ENCODE peak calls at places on chromosome 16, in nine cellular contexts. V is A549, I is esophagus squamous epithelium, E is heart left ventricle, G is IMR-90, F is HCT116, T is prostate gland, W is Peyer's patch, R is uterus. S is an unnamed sample.
A peak's percentile ranks its signal among the peaks of the same experiment; 100 is the strongest.

GRCh38 chr16:11619327-11619851 is 32.7 kb upstream of the LITAF start:
- DNase-seq in V (no peak), I (no peak), E (no peak), G (no peak), F (no peak), T (no peak), W (peak; percentile 60), R (no peak), S (peak; percentile 48)

GRCh38 chr16:61549332-61549731 is 486.9 kb downstream of the CDH8 start:
- DNase-seq in V (no peak), I (no peak), E (no peak), G (no peak), F (no peak), T (no peak), W (no peak), R (no peak), S (no peak)

GRCh38 chr16:89257281-89257731 is 39.8 kb downstream of the ZNF778 start:
- DNase-seq in V (no peak), I (no peak), E (no peak), G (no peak), F (no peak), T (no peak), W (no peak), R (no peak), S (no peak)

GRCh38 chr16:27475561-27475960 is 73.6 kb downstream of the IL21R start:
- DNase-seq in V (no peak), I (no peak), E (no peak), G (peak; percentile 95), F (no peak), T (no peak), W (no peak), R (no peak), S (no peak)

GRCh38 chr16:4876646-4877297 is 29.5 kb downstream of the UBN1 start:
- DNase-seq in V (no peak), I (no peak), E (no peak), G (no peak), F (no peak), T (no peak), W (no peak), R (no peak), S (no peak)

GRCh38 chr16:1613728-1614225 is 1.6 kb downstream of the CRAMP1 start:
- DNase-seq in V (no peak), I (no peak), E (no peak), G (no peak), F (no peak), T (peak; percentile 10), W (no peak), R (peak; percentile 27), S (no peak)

GRCh38 chr16:89722392-89723278 is 1.3 kb downstream of the ZNF276 start:
- DNase-seq in V (no peak), I (peak; percentile 46), E (peak; percentile 68), G (peak; percentile 16), F (peak; percentile 56), T (peak; percentile 66), W (peak; percentile 71), R (peak; percentile 66), S (peak; percentile 48)

GRCh38 chr16:4176794-4177438 is 60.7 kb upstream of the ADCY9 start:
- DNase-seq in V (peak; percentile 62), I (no peak), E (no peak), G (peak; percentile 73), F (peak; percentile 45), T (no peak), W (no peak), R (no peak), S (no peak)

GRCh38 chr16:83258366-83258765 is 549.4 kb upstream of the HSBP1 start:
- DNase-seq in V (no peak), I (no peak), E (no peak), G (no peak), F (no peak), T (no peak), W (no peak), R (no peak), S (no peak)

GRCh38 chr16:48501516-48502377 is 108.2 kb downstream of the N4BP1 start:
- DNase-seq in V (no peak), I (no peak), E (peak; percentile 23), G (no peak), F (peak; percentile 12), T (no peak), W (no peak), R (no peak), S (no peak)

GRCh38 chr16:89420204-89420603 is 70.2 kb downstream of the ANKRD11 start:
- DNase-seq in V (no peak), I (no peak), E (no peak), G (no peak), F (no peak), T (no peak), W (no peak), R (no peak), S (no peak)

GRCh38 chr16:788399-789126 is at the start of gene CHTF18:
- DNase-seq in V (peak; percentile 86), I (peak; percentile 27), E (peak; percentile 93), G (peak; percentile 86), F (peak; percentile 72), T (peak; percentile 91), W (peak; percentile 87), R (peak; percentile 91), S (peak; percentile 89)

GRCh38 chr16:12017583-12017982 is 41.0 kb downstream of the SNX29 start:
- DNase-seq in V (no peak), I (no peak), E (no peak), G (peak; percentile 80), F (no peak), T (no peak), W (no peak), R (no peak), S (no peak)

GRCh38 chr16:48607056-48607825 is 2.7 kb downstream of the N4BP1 start:
- DNase-seq in V (no peak), I (no peak), E (no peak), G (peak; percentile 67), F (no peak), T (peak; percentile 86), W (no peak), R (no peak), S (no peak)

GRCh38 chr16:52543654-52544053 is 3.3 kb downstream of the TOX3 start:
- DNase-seq in V (no peak), I (no peak), E (no peak), G (no peak), F (no peak), T (no peak), W (no peak), R (no peak), S (no peak)

GRCh38 chr16:23679274-23679985 is 741 bp downstream of the PLK1 start:
- DNase-seq in V (peak; percentile 80), I (no peak), E (no peak), G (peak; percentile 57), F (no peak), T (no peak), W (no peak), R (no peak), S (no peak)

GRCh38 chr16:49592507-49593422 is 219.2 kb downstream of the C16orf78 start:
- DNase-seq in V (peak; percentile 69), I (no peak), E (no peak), G (peak; percentile 7), F (peak; percentile 12), T (no peak), W (peak; percentile 27), R (no peak), S (no peak)

GRCh38 chr16:15682105-15682570 is 32.1 kb downstream of the NDE1 start:
- DNase-seq in V (peak; percentile 64), I (no peak), E (no peak), G (peak; percentile 84), F (peak; percentile 33), T (no peak), W (no peak), R (no peak), S (no peak)

GRCh38 chr16:68233085-68233834 is 2.7 kb downstream of the ESRP2 start:
- DNase-seq in V (no peak), I (no peak), E (no peak), G (no peak), F (no peak), T (no peak), W (no peak), R (no peak), S (peak; percentile 14)
- TF ChIP-seq POLR2A in V (no peak), I (no peak), E (no peak), G (no peak), F (no peak), T (no peak), W (no peak), R (no peak), S (no peak)

GRCh38 chr16:57821149-57821971 is 19.1 kb upstream of the KIFC3 start:
- DNase-seq in V (no peak), I (no peak), E (no peak), G (no peak), F (no peak), T (no peak), W (no peak), R (no peak), S (no peak)
- H3K27ac ChIP-seq in V (peak overlapping the region; percentile 85), I (no peak overlapping the region), E (no peak overlapping the region), G (no peak overlapping the region), F (no peak overlapping the region), T (no peak overlapping the region), W (peak overlapping the region; percentile 63), R (no peak overlapping the region), S (no peak overlapping the region)

DNA sequence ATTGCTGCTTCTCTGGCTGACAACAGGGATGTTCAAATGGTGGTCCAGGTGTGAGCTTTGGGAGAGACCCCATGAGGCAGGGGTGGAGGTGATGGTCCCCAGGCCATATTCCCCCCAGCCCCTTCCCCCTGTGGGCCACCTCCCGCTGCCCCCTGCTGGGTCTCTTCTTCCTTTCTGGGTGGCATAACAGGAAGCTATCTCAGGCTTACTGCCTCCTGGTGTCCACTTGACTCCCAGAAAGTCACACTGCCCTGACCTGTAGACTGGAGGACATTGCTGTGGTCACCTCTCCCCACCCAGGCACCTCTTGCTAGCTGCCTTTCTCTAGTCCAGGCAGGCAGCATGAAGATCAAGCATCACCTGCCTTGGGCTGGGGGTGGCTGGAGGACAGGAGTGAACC is 46.4 kb upstream of the PLCG2 start:
- DNase-seq in V (no peak), I (no peak), E (no peak), G (no peak), F (no peak), T (no peak), W (no peak), R (no peak), S (no peak)
- TF ChIP-seq CTCF in V (no peak), I (no peak), E (no peak), G (no peak), F (peak; percentile 18), T (no peak), W (no peak), R (no peak), S (no peak)

GRCh38 chr16:81855552-81856153 is 76.6 kb downstream of the PLCG2 start:
- DNase-seq in V (no peak), I (no peak), E (no peak), G (no peak), F (no peak), T (no peak), W (no peak), R (no peak), S (no peak)
- TF ChIP-seq POLR2A in V (no peak), I (no peak), E (no peak), G (no peak), F (no peak), T (no peak), W (no peak), R (no peak), S (no peak)

S was measured in gastrocnemius medialis.